ENCODE peak calls at places on chromosomes 13 and 19, in four cellular contexts. H is mammary epithelial cell, M is tibial nerve, V is left lung. U is an unnamed sample.

GRCh38 chr19:28396259-28396940 is 816.6 kb downstream of the UQCRFS1 start:
- DNase-seq in M (no peak), V (no peak), H (no peak), U (no peak)

GRCh38 chr13:112885782-112886268 is 83.2 kb upstream of the MCF2L start:
- DNase-seq in V (peak; percentile 78), H (peak; percentile 84), M (peak; percentile 60), U (peak; percentile 90)

GRCh38 chr13:97288486-97288900 is 66.4 kb downstream of the MBNL2 start:
- DNase-seq in M (no peak), H (no peak), V (no peak), U (no peak)

GRCh38 chr19:35269425-35270117 is 809 bp downstream of the USF2 start:
- DNase-seq in H (peak; percentile 70), V (peak; percentile 90), M (peak; percentile 82), U (peak; percentile 95)

GRCh38 chr13:40578055-40578454 is 88.4 kb downstream of the FOXO1 start:
- DNase-seq in M (no peak), V (no peak), H (no peak), U (no peak)

GRCh38 chr13:42277618-42278276 is 5.8 kb downstream of the AKAP11 start:
- DNase-seq in M (no peak), H (no peak), V (no peak), U (no peak)

GRCh38 chr19:38949580-38950367 is 19.0 kb downstream of the MRPS12 start:
- DNase-seq in M (peak; percentile 62), V (peak; percentile 87), H (peak; percentile 54), U (peak; percentile 98)

GRCh38 chr13:75637101-75637774 is 1.1 kb downstream of the LMO7 start:
- DNase-seq in M (no peak), V (no peak), H (peak; percentile 18), U (no peak)

GRCh38 chr19:54129617-54129996 is 8.0 kb upstream of the CNOT3 start:
- DNase-seq in V (no peak), H (no peak), M (no peak), U (no peak)

GRCh38 chr19:35116085-35116801 is 620 bp downstream of the FXYD3 start:
- DNase-seq in V (no peak), H (peak; percentile 82), M (no peak), U (no peak)

GRCh38 chr13:82136880-82137279 is 1745.4 kb downstream of the SLITRK1 start:
- DNase-seq in H (no peak), V (no peak), M (no peak), U (no peak)

GRCh38 chr13:28455580-28456194 is 39.2 kb downstream of the FLT1 start:
- DNase-seq in M (no peak), V (no peak), H (no peak), U (no peak)

GRCh38 chr19:38650180-38650775 is 2.8 kb downstream of the ACTN4 start:
- DNase-seq in H (no peak), V (no peak), M (no peak), U (no peak)

GRCh38 chr19:41223431-41224234 is 4.6 kb downstream of the AXL start:
- DNase-seq in V (peak; percentile 47), M (no peak), H (peak; percentile 65), U (peak; percentile 51)

GRCh38 chr13:98174995-98175394 is 2.1 kb downstream of the RNF113B start:
- DNase-seq in M (no peak), H (no peak), V (no peak), U (no peak)

GRCh38 chr13:66665991-66666390 is 564.1 kb downstream of the PCDH9 start:
- DNase-seq in H (peak; percentile 79), V (no peak), M (no peak), U (peak; percentile 66)

GRCh38 chr13:88761145-88761544 is 1090.0 kb downstream of the SLITRK5 start:
- DNase-seq in H (no peak), M (no peak), V (no peak), U (no peak)
- TF ChIP-seq CTCF in H (no peak), M (no peak), V (no peak), U (no peak)

GRCh38 chr13:46666727-46667456 is 113.9 kb downstream of the LRCH1 start:
- DNase-seq in M (no peak), V (no peak), H (no peak), U (no peak)
- TF ChIP-seq CTCF in M (no peak), V (no peak), H (no peak), U (no peak)

GRCh38 chr13:38697628-38698333 is 10.9 kb downstream of the FREM2 start:
- DNase-seq in M (no peak), H (peak; percentile 28), V (no peak), U (no peak)
- TF ChIP-seq CTCF in M (no peak), H (peak; percentile 20), V (no peak), U (no peak)

GRCh38 chr13:37960427-37960826 is 90.9 kb upstream of the TRPC4 start:
- DNase-seq in M (no peak), H (no peak), V (no peak), U (no peak)
- TF ChIP-seq CTCF in M (no peak), H (peak; percentile 16), V (no peak), U (peak; percentile 10)

GRCh38 chr13:49820591-49821215 is 28.2 kb upstream of the KPNA3 start:
- DNase-seq in V (no peak), H (no peak), M (no peak), U (no peak)

DNA sequence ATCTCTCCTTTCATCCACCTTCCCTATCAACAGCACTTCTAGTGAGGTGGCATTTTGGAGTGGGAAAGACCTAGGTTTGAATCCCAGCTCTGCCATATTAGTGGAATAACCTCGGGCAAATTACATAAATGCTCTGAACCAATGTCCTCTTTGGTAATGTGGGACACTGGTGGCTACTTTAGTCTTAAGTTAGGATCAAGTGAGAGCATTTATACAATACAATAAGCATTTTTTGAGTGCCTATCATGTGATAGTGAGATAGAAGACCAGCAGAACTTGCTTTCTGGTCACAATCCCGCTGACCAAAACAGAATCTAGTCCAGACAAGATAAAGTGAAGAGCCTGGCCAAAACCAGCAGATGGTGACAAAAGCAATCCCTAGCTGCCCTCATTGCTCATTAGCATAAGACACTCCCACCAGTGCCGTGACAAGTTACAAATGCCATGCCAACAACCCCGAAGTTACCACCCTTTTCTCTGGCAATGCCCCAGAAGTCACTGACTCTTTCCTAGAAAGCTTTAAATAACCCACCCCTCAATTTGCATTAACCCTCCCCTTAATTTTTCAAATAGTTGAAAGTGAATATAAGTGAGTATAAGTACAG is 28.8 kb upstream of the KPNA3 start:
- DNase-seq in V (no peak), M (no peak), H (no peak), U (no peak)
- TF ChIP-seq CTCF in V (no peak), M (no peak), H (peak; percentile 14), U (no peak)

DNA sequence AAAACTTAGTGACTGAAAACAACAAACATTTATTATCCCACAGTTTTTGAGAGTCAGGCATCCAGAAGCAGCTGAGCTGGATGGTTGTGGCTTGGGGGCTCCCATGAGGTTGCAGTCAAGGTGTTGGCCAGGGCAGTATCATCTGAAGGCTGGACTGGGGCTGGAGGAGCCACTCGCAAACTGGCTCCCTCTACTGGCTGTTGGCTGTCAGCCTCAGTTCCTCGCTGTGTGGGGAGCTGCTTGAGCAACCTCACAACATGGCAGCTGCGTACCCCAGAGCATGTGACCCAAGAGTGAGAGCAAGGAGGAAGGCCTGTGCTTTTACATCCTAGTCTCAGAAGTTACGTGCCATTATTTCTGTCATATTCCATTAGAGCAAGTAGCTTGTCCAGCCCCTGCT is 9.7 kb downstream of the YJU2 start:
- DNase-seq in H (no peak), V (no peak), M (no peak), U (no peak)
- TF ChIP-seq CTCF in H (peak; percentile 13), V (no peak), M (no peak), U (no peak)

GRCh38 chr13:24540236-24541126 is 27.9 kb upstream of the PARP4 start:
- DNase-seq in M (no peak), V (no peak), H (no peak), U (peak; percentile 33)
- TF ChIP-seq CTCF in M (no peak), V (no peak), H (no peak), U (peak; percentile 29)